ENCODE peak calls at places on chromosome 11, in ten cellular contexts. P is mammary epithelial cell; G is NT2/D1; H is non-pigmented ciliary epithelial cell; F is activated CD4-positive, alpha-beta T cell treated with anti-CD3 and anti-CD28 coated beads, Interleukin-2, amount 10 ng/mL, durations not matched to agents 7 days and 5 days; M is lower leg skin; R is T-helper 1 cell; O is HT1080; X is HFFc6; Y is stimulated activated CD8-positive, alpha-beta memory T cell treated with anti-CD3 and anti-CD28 coated beads, Interleukin-7, amount 100 ng/mL, for 1 hour. B is an unnamed sample.

GRCh38 chr11:28849053-28849452 is 740.9 kb downstream of the METTL15 start:
- DNase-seq in R (no peak), Y (no peak), F (no peak), M (no peak), O (no peak), X (no peak), H (no peak), G (no peak), P (peak; percentile 62), B (no peak)

GRCh38 chr11:112762686-112763048 is 198.6 kb upstream of the NCAM1 start:
- DNase-seq in F (no peak), Y (no peak), H (no peak), P (no peak), O (no peak), X (no peak), R (no peak), M (no peak), G (no peak), B (no peak)

GRCh38 chr11:118226294-118226693 is 1.5 kb upstream of the JAML start:
- DNase-seq in H (no peak), X (peak; percentile 16), G (no peak), M (no peak), P (no peak), F (no peak), R (no peak), O (peak; percentile 54), Y (no peak), B (peak; percentile 10)

GRCh38 chr11:132876301-132877071 is 655.8 kb downstream of the OPCML start:
- DNase-seq in R (no peak), M (no peak), F (no peak), Y (no peak), P (no peak), X (no peak), O (no peak), G (no peak), H (no peak), B (no peak)

GRCh38 chr11:19508166-19508565 is 204.5 kb upstream of the NAV2 start:
- DNase-seq in O (no peak), H (no peak), G (no peak), F (no peak), X (no peak), R (no peak), P (no peak), Y (no peak), M (no peak), B (no peak)

GRCh38 chr11:107719557-107720304 is 7.9 kb upstream of the SLN start:
- DNase-seq in P (peak; percentile 40), R (no peak), G (no peak), Y (no peak), O (no peak), M (no peak), X (no peak), H (no peak), F (no peak), B (no peak)

GRCh38 chr11:2834893-2835767 is 50.4 kb downstream of the CDKN1C start:
- DNase-seq in X (no peak), M (no peak), R (no peak), Y (no peak), P (peak; percentile 64), H (no peak), F (no peak), O (peak; percentile 61), G (no peak), B (peak; percentile 50)

GRCh38 chr11:2510626-2511402 is 66.0 kb downstream of the KCNQ1 start:
- DNase-seq in O (no peak), F (no peak), M (peak; percentile 82), P (no peak), Y (no peak), X (no peak), H (no peak), R (no peak), G (no peak), B (no peak)

GRCh38 chr11:112318193-112318592 is 57.5 kb upstream of the PLET1 start:
- DNase-seq in G (no peak), M (no peak), P (peak; percentile 90), O (peak; percentile 88), X (peak; percentile 95), F (no peak), H (peak; percentile 85), Y (no peak), R (no peak), B (peak; percentile 97)

GRCh38 chr11:126992065-126992803 is 8.3 kb downstream of the KIRREL3 start:
- DNase-seq in X (peak; percentile 99), M (no peak), R (no peak), F (no peak), P (peak; percentile 93), O (peak; percentile 96), G (no peak), Y (no peak), H (peak; percentile 90), B (peak; percentile 91)

GRCh38 chr11:83156150-83156995 is 558 bp upstream of the PCF11 start:
- DNase-seq in H (peak; percentile 99), P (peak; percentile 100), M (peak; percentile 100), X (peak; percentile 100), Y (no peak), F (peak; percentile 98), O (peak; percentile 100), G (peak; percentile 98), R (peak; percentile 100), B (peak; percentile 100)

GRCh38 chr11:71251159-71251721 is 1.1 kb downstream of the SHANK2 start:
- DNase-seq in M (peak; percentile 84), F (no peak), P (no peak), H (no peak), G (no peak), O (no peak), X (no peak), Y (no peak), R (no peak), B (no peak)

GRCh38 chr11:130666781-130667251 is 218.4 kb downstream of the ADAMTS15 start:
- DNase-seq in G (no peak), R (no peak), M (no peak), P (no peak), H (no peak), F (no peak), X (no peak), Y (no peak), O (peak; percentile 27), B (no peak)

GRCh38 chr11:118789501-118790356 is 1.2 kb downstream of the DDX6 start:
- DNase-seq in X (peak; percentile 3), Y (no peak), H (no peak), P (peak; percentile 26), M (no peak), G (no peak), O (peak; percentile 4), F (peak; percentile 57), R (peak; percentile 61), B (no peak)

GRCh38 chr11:24521586-24521985 is 24.7 kb downstream of the LUZP2 start:
- DNase-seq in M (no peak), Y (no peak), O (no peak), R (no peak), H (no peak), X (no peak), P (no peak), F (no peak), G (no peak), B (no peak)

GRCh38 chr11:123544631-123545375 is 109.6 kb downstream of the SCN3B start:
- DNase-seq in H (no peak), R (no peak), O (no peak), X (no peak), F (no peak), P (no peak), G (no peak), Y (no peak), M (no peak), B (no peak)

GRCh38 chr11:71433648-71434450 is 14.3 kb downstream of the DHCR7 start:
- DNase-seq in G (no peak), X (no peak), R (no peak), Y (no peak), M (no peak), F (no peak), H (no peak), O (no peak), P (no peak), B (no peak)

GRCh38 chr11:112724194-112724790 is 236.9 kb upstream of the NCAM1 start:
- DNase-seq in Y (no peak), G (no peak), M (no peak), P (no peak), H (no peak), R (no peak), O (no peak), X (no peak), F (no peak), B (no peak)

GRCh38 chr11:77147668-77148321 is 19.7 kb downstream of the MYO7A start:
- DNase-seq in Y (no peak), F (peak; percentile 46), H (no peak), P (no peak), R (peak; percentile 38), G (no peak), O (no peak), X (no peak), M (no peak), B (no peak)

GRCh38 chr11:111778047-111778558 is 11.9 kb upstream of the PPP2R1B start:
- DNase-seq in H (no peak), G (no peak), R (no peak), M (no peak), P (no peak), O (no peak), F (no peak), Y (no peak), X (no peak), B (no peak)

GRCh38 chr11:3166268-3167142 is 1.4 kb upstream of the OSBPL5 start:
- DNase-seq in P (no peak), H (no peak), F (no peak), O (no peak), X (no peak), M (no peak), G (no peak), R (no peak), Y (no peak), B (no peak)

GRCh38 chr11:131037873-131038272 is 121.6 kb upstream of the SNX19 start:
- DNase-seq in R (no peak), G (no peak), O (no peak), M (no peak), P (no peak), X (no peak), F (no peak), Y (no peak), H (no peak), B (no peak)

GRCh38 chr11:111930472-111930871 is 6.7 kb upstream of the DIXDC1 start:
- DNase-seq in X (no peak), O (no peak), Y (no peak), F (no peak), H (no peak), R (no peak), P (no peak), M (no peak), G (no peak), B (no peak)

GRCh38 chr11:106920899-106921504 is 97.3 kb downstream of the GUCY1A2 start:
- DNase-seq in R (no peak), X (no peak), H (no peak), P (no peak), F (no peak), G (no peak), M (no peak), O (no peak), Y (no peak), B (no peak)

GRCh38 chr11:57777969-57778317 is 16.3 kb downstream of the CTNND1 start:
- DNase-seq in O (peak; percentile 53), F (no peak), X (no peak), H (no peak), Y (no peak), R (no peak), M (no peak), P (peak; percentile 56), G (no peak), B (no peak)

GRCh38 chr11:32450372-32450771 is 15.0 kb upstream of the WT1 start:
- DNase-seq in Y (no peak), H (no peak), O (no peak), M (no peak), X (no peak), F (no peak), G (no peak), P (no peak), R (no peak), B (no peak)

GRCh38 chr11:64234840-64235379 is 526 bp downstream of the VEGFB start:
- DNase-seq in G (no peak), O (no peak), P (peak; percentile 27), X (no peak), Y (no peak), R (peak; percentile 42), F (peak; percentile 49), H (no peak), M (no peak), B (no peak)

GRCh38 chr11:44811841-44812448 is 85.2 kb downstream of the TSPAN18 start:
- DNase-seq in O (no peak), H (no peak), F (no peak), X (no peak), R (no peak), Y (no peak), P (peak; percentile 35), M (no peak), G (no peak), B (no peak)

B was measured in foreskin keratinocyte.